ENCODE peak calls at places on chromosomes 7 and 10, in four cellular contexts. A is fibroblast of pulmonary artery, U is A549, Z is gastrocnemius medialis. M is an unnamed sample.

GRCh38 chr10:33262871-33263270 is 71.6 kb downstream of the NRP1 start:
- DNase-seq in A (no peak), U (no peak), Z (no peak), M (no peak)

GRCh38 chr10:66982792-66983481 is 57.1 kb downstream of the LRRTM3 start:
- DNase-seq in A (no peak), U (no peak), Z (no peak), M (no peak)

GRCh38 chr10:89438525-89438924 is 24.2 kb downstream of the IFIT5 start:
- DNase-seq in A (no peak), U (no peak), Z (no peak), M (no peak)

GRCh38 chr7:147569514-147569913 is 1021.1 kb upstream of the C7orf33 start:
- DNase-seq in A (no peak), U (no peak), Z (no peak), M (no peak)

GRCh38 chr7:66216687-66217086 is 11.6 kb downstream of the TPST1 start:
- DNase-seq in A (no peak), U (no peak), Z (no peak), M (no peak)

GRCh38 chr7:129831424-129832058 is 121.2 kb downstream of the UBE2H start:
- DNase-seq in A (peak), U (peak), Z (no peak), M (peak)

GRCh38 chr10:124974131-124974530 is 32.2 kb downstream of the ZRANB1 start:
- DNase-seq in A (no peak), U (no peak), Z (no peak), M (no peak)

GRCh38 chr7:137873524-137873923 is 26.8 kb upstream of the DGKI start:
- DNase-seq in A (peak), U (no peak), Z (no peak), M (peak)

GRCh38 chr7:157615101-157615817 is 278.5 kb downstream of the DNAJB6 start:
- DNase-seq in A (peak), U (no peak), Z (no peak), M (peak)

GRCh38 chr7:39624202-39624807 is 933 bp downstream of the RALA start:
- DNase-seq in A (peak), U (no peak), Z (no peak), M (peak)

GRCh38 chr7:132638000-132638399 is 61.7 kb upstream of the PLXNA4 start:
- DNase-seq in A (no peak), U (no peak), Z (no peak), M (no peak)

GRCh38 chr10:5292196-5292735 is 72.5 kb upstream of the UCN3 start:
- DNase-seq in A (no peak), U (no peak), Z (no peak), M (no peak)

GRCh38 chr7:158362912-158363905 is 224.4 kb downstream of the PTPRN2 start:
- DNase-seq in A (no peak), U (no peak), Z (no peak), M (no peak)

GRCh38 chr10:103775786-103776185 is 79.6 kb downstream of the SH3PXD2A start:
- DNase-seq in A (no peak), U (no peak), Z (no peak), M (no peak)

GRCh38 chr7:107327986-107328569 is 141.8 kb upstream of the GPR22 start:
- DNase-seq in A (peak), U (no peak), Z (no peak), M (no peak)

DNA sequence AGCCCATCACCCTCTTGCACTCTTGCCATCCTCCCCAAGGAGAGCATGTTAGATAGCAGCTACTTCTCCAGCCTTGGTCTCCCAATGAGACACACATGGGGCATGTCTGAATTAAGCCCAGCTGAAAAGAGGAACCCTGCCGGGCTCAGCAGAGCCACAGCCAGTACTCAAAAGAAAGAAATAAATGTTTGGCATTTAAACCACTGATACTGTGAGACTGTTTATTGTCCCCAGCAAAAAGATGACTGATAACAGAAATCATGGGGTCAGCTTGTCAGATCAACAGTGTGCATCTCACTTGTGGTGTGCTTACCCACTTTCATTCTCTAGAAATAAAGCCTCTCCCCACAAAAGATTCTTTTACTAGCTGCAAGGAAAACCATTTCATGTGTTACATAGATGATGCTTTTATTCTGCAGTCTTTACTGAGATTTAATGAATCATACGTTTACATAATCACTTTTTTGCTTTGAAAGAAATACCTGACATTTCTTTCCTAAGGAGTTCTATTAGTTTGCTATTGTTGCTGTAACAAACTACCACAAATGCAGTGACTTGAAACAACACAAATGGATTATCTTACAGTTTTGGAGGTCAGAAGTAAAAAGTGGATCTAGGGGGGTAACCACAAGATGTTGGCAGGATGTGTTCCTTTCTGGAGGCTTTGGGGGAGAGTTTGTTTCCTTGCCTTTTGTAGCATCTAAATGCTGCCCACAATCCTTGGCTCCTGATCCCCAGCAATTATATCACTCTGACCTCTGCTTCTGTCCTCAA is 20.9 kb downstream of the ANKRD7 start:
- DNase-seq in A (no peak), U (no peak), Z (no peak), M (no peak)
- TF ChIP-seq CTCF in A (no peak), U (no peak), Z (no peak), M (no peak)

GRCh38 chr7:4241791-4242190 is 440.3 kb upstream of the FOXK1 start:
- DNase-seq in A (no peak), U (no peak), Z (no peak), M (no peak)
- TF ChIP-seq CTCF in A (no peak), U (no peak), Z (no peak), M (no peak)

GRCh38 chr7:143463556-143463955 is 14.1 kb upstream of the TAS2R41 start:
- DNase-seq in A (no peak), U (no peak), Z (no peak), M (no peak)
- TF ChIP-seq CTCF in A (no peak), U (no peak), Z (no peak), M (no peak)

GRCh38 chr7:118218413-118219156 is 5.9 kb upstream of the ANKRD7 start:
- DNase-seq in A (no peak), U (no peak), Z (no peak), M (no peak)

GRCh38 chr7:118224521-118224920 is at the start of gene ANKRD7:
- DNase-seq in A (no peak), U (no peak), Z (no peak), M (no peak)

GRCh38 chr7:118219157-118219512 is 5.4 kb upstream of the ANKRD7 start:
- DNase-seq in A (no peak), U (no peak), Z (no peak), M (no peak)

GRCh38 chr7:118220583-118220982 is 3.9 kb upstream of the ANKRD7 start:
- DNase-seq in A (no peak), U (no peak), Z (no peak), M (no peak)

DNA sequence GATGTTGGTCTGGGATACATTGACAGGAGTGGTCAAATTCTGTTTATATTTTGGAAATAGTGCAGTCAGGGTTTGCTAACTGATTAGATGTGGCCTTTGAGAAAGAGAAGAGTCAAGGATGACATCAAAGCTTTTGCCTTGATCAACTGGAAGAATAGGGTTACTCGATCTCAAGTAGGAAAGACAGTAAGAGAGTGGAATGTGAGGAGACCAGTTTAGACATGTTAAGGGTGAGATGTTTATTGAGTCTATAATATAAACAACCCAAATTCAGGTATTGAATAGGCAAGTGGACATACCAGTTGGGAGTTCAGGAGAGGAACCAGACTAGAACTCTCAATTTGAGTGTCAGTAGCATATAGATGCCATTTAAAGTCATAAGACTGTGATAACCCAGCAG is 1.9 kb upstream of the ANKRD7 start:
- DNase-seq in A (no peak), U (no peak), Z (no peak), M (no peak)
- TF ChIP-seq CTCF in A (no peak), U (no peak), Z (no peak), M (no peak)

M was measured in fibroblast of mammary gland.